ENCODE peak calls at places on chromosomes 16 and 17, in ten cellular contexts. K is nephron progenitor cell; Q is activated CD8-positive, alpha-beta memory T cell treated with anti-CD3 and anti-CD28 coated beads for 24 hours; M is Karpas-422; E is activated CD4-positive, alpha-beta T cell treated with anti-CD3 and anti-CD28 coated beads, Interleukin-2, amount 10 ng/mL, durations not matched to agents 7 days and 5 days; V is RCC 7860; W is HT1080; F is activated CD4-positive, CD25-positive, alpha-beta regulatory T cell; O is AG08396; C is activated naive CD4-positive, alpha-beta T cell treated with Interleukin-2 at 50 U/mL for 16 hours. Z is an unnamed sample.

GRCh38 chr17:42720996-42721583 is 23.8 kb downstream of the EZH1 start:
- DNase-seq in E (peak; percentile 65), Q (no peak), W (peak; percentile 52), O (peak; percentile 55), M (peak; percentile 87), K (peak; percentile 21), C (peak; percentile 15), F (no peak), V (peak; percentile 53), Z (peak; percentile 61)

GRCh38 chr17:39904990-39905288 is 13.5 kb downstream of the GSDMB start:
- DNase-seq in Q (no peak), O (no peak), C (no peak), K (no peak), F (no peak), W (no peak), E (no peak), V (no peak), M (no peak), Z (no peak)

GRCh38 chr16:89411335-89411850 is 79.0 kb downstream of the ANKRD11 start:
- DNase-seq in W (no peak), V (no peak), K (no peak), E (no peak), C (no peak), F (no peak), O (no peak), M (no peak), Q (no peak), Z (no peak)

GRCh38 chr17:70677783-70678647 is 508.7 kb downstream of the KCNJ2 start:
- DNase-seq in Q (no peak), F (no peak), W (no peak), O (no peak), M (no peak), C (no peak), K (no peak), E (no peak), V (no peak), Z (no peak)

GRCh38 chr16:85348921-85349334 is 236.7 kb upstream of the CIBAR2 start:
- DNase-seq in C (no peak), V (no peak), E (no peak), W (no peak), M (no peak), O (no peak), F (no peak), K (no peak), Q (no peak), Z (no peak)

GRCh38 chr17:64147110-64148016 is 17.4 kb upstream of the ERN1 start:
- DNase-seq in M (peak; percentile 70), V (peak; percentile 9), C (no peak), E (no peak), W (peak; percentile 67), F (no peak), O (no peak), K (no peak), Q (peak; percentile 80), Z (no peak)

GRCh38 chr16:85253127-85253941 is 141.1 kb upstream of the CIBAR2 start:
- DNase-seq in F (peak; percentile 52), K (peak; percentile 87), W (no peak), C (peak; percentile 64), Q (peak; percentile 86), M (peak; percentile 83), E (peak; percentile 62), V (no peak), O (peak; percentile 87), Z (peak; percentile 73)

GRCh38 chr16:3879258-3879886 is 1.1 kb downstream of the CREBBP start:
- DNase-seq in O (no peak), F (no peak), M (peak; percentile 58), Q (peak; percentile 63), C (peak; percentile 20), V (no peak), E (peak; percentile 23), W (no peak), K (peak; percentile 53), Z (peak; percentile 33)

GRCh38 chr16:67104061-67104460 is 5.7 kb upstream of the PHAF1 start:
- DNase-seq in M (no peak), Q (no peak), W (peak; percentile 50), O (no peak), C (no peak), K (peak; percentile 15), V (peak; percentile 42), F (no peak), E (no peak), Z (no peak)

GRCh38 chr16:86479419-86479818 is 30.9 kb upstream of the FOXF1 start:
- DNase-seq in F (no peak), M (no peak), E (no peak), Q (no peak), W (no peak), O (peak; percentile 68), K (no peak), C (no peak), V (no peak), Z (no peak)

GRCh38 chr16:11633113-11633512 is 35.1 kb upstream of the SNN start:
- DNase-seq in F (no peak), V (no peak), W (no peak), K (no peak), C (no peak), O (no peak), E (no peak), M (no peak), Q (no peak), Z (no peak)

GRCh38 chr17:680554-680953 is 34.1 kb downstream of the VPS53 start:
- DNase-seq in V (no peak), F (no peak), E (no peak), C (no peak), Q (no peak), O (no peak), K (no peak), W (no peak), M (no peak), Z (no peak)

GRCh38 chr16:56450275-56450889 is 750 bp downstream of the NUDT21 start:
- DNase-seq in M (peak; percentile 56), C (peak; percentile 23), O (peak; percentile 29), K (no peak), E (no peak), W (no peak), F (no peak), Q (no peak), V (no peak), Z (no peak)

GRCh38 chr17:55852734-55853133 is 101.9 kb downstream of the PCTP start:
- DNase-seq in W (no peak), Q (no peak), E (no peak), F (no peak), K (no peak), O (no peak), M (peak; percentile 66), C (no peak), V (no peak), Z (no peak)

GRCh38 chr17:38550661-38551060 is 55.1 kb downstream of the SRCIN1 start:
- DNase-seq in K (no peak), C (no peak), F (no peak), W (peak; percentile 70), M (no peak), V (peak; percentile 64), Q (no peak), O (peak; percentile 76), E (no peak), Z (no peak)

GRCh38 chr16:56851671-56852400 is 13.2 kb upstream of the SLC12A3 start:
- DNase-seq in Q (no peak), O (no peak), K (no peak), M (peak; percentile 68), V (no peak), W (no peak), C (no peak), E (no peak), F (no peak), Z (no peak)